ENCODE peak calls at places on chromosomes 12 and 14, in five cellular contexts. One of them, this sample, is unnamed.

GRCh38 chr12:42094277-42094676 is 50.4 kb downstream of the GXYLT1 start:
- DNase-seq in stomach: no peak
- DNase-seq in ascending aorta: no peak
- DNase-seq in astrocyte: peak; percentile 68
- DNase-seq in heart right ventricle: no peak
- DNase-seq in this sample: no peak

GRCh38 chr12:98373019-98373554 is 142.3 kb upstream of the TMPO start:
- DNase-seq in astrocyte: peak; percentile 25
- DNase-seq in ascending aorta: no peak
- DNase-seq in heart right ventricle: no peak
- DNase-seq in stomach: no peak
- DNase-seq in this sample: peak; percentile 56

GRCh38 chr12:117188961-117189724 is 1.1 kb downstream of the FBXO21 start:
- DNase-seq in astrocyte: peak; percentile 76
- DNase-seq in heart right ventricle: no peak
- DNase-seq in stomach: no peak
- DNase-seq in ascending aorta: no peak
- DNase-seq in this sample: no peak

GRCh38 chr14:73862480-73862879 is 10.8 kb downstream of the PTGR2 start:
- DNase-seq in stomach: no peak
- DNase-seq in heart right ventricle: no peak
- DNase-seq in astrocyte: no peak
- DNase-seq in ascending aorta: no peak
- DNase-seq in this sample: no peak

GRCh38 chr14:104291123-104292000 is 153.0 kb downstream of the KIF26A start:
- DNase-seq in astrocyte: no peak
- DNase-seq in ascending aorta: no peak
- DNase-seq in stomach: no peak
- DNase-seq in heart right ventricle: no peak
- DNase-seq in this sample: peak; percentile 19

GRCh38 chr14:95137804-95138167 is 19.5 kb downstream of the DICER1 start:
- DNase-seq in astrocyte: no peak
- DNase-seq in heart right ventricle: no peak
- DNase-seq in ascending aorta: no peak
- DNase-seq in stomach: peak; percentile 36
- DNase-seq in this sample: no peak

GRCh38 chr12:57522887-57523705 is 472 bp downstream of the MBD6 start:
- DNase-seq in ascending aorta: peak; percentile 82
- DNase-seq in heart right ventricle: peak; percentile 67
- DNase-seq in stomach: peak; percentile 48
- DNase-seq in astrocyte: peak; percentile 41
- DNase-seq in this sample: peak; percentile 77

GRCh38 chr14:76997257-76997970 is 31.1 kb downstream of the IRF2BPL start:
- DNase-seq in heart right ventricle: no peak
- DNase-seq in stomach: no peak
- DNase-seq in ascending aorta: no peak
- DNase-seq in astrocyte: peak; percentile 17
- DNase-seq in this sample: no peak

GRCh38 chr14:76985540-76986260 is 42.8 kb downstream of the IRF2BPL start:
- DNase-seq in heart right ventricle: no peak
- DNase-seq in astrocyte: peak; percentile 29
- DNase-seq in stomach: no peak
- DNase-seq in ascending aorta: no peak
- DNase-seq in this sample: no peak

GRCh38 chr12:114954626-114955025 is 270.7 kb upstream of the TBX3 start:
- DNase-seq in heart right ventricle: no peak
- DNase-seq in ascending aorta: no peak
- DNase-seq in astrocyte: no peak
- DNase-seq in stomach: no peak
- DNase-seq in this sample: no peak

GRCh38 chr12:71639341-71639760 is 24.3 kb downstream of the ZFC3H1 start:
- DNase-seq in ascending aorta: no peak
- DNase-seq in stomach: no peak
- DNase-seq in astrocyte: no peak
- DNase-seq in heart right ventricle: no peak
- DNase-seq in this sample: peak; percentile 53

GRCh38 chr12:117936722-117937484 is 31.9 kb downstream of the KSR2 start:
- DNase-seq in ascending aorta: no peak
- DNase-seq in astrocyte: no peak
- DNase-seq in stomach: no peak
- DNase-seq in heart right ventricle: no peak
- DNase-seq in this sample: no peak

GRCh38 chr14:100290607-100291304 is 15.5 kb downstream of the SLC25A29 start:
- DNase-seq in ascending aorta: peak; percentile 54
- DNase-seq in heart right ventricle: no peak
- DNase-seq in astrocyte: no peak
- DNase-seq in stomach: no peak
- DNase-seq in this sample: no peak

GRCh38 chr14:97276573-97276972 is 479.4 kb downstream of the VRK1 start:
- DNase-seq in ascending aorta: no peak
- DNase-seq in stomach: no peak
- DNase-seq in astrocyte: no peak
- DNase-seq in heart right ventricle: no peak
- DNase-seq in this sample: no peak

GRCh38 chr12:52441320-52441911 is 7.2 kb upstream of the KRT75 start:
- DNase-seq in heart right ventricle: no peak
- DNase-seq in ascending aorta: no peak
- DNase-seq in astrocyte: peak; percentile 86
- DNase-seq in stomach: no peak
- DNase-seq in this sample: peak; percentile 51

GRCh38 chr12:101880769-101881168 is 3.4 kb downstream of the DRAM1 start:
- DNase-seq in astrocyte: no peak
- DNase-seq in stomach: no peak
- DNase-seq in heart right ventricle: no peak
- DNase-seq in ascending aorta: no peak
- DNase-seq in this sample: no peak

GRCh38 chr12:101881228-101881627 is 3.8 kb downstream of the DRAM1 start:
- DNase-seq in ascending aorta: no peak
- DNase-seq in heart right ventricle: no peak
- DNase-seq in stomach: no peak
- DNase-seq in astrocyte: no peak
- DNase-seq in this sample: no peak

GRCh38 chr12:101885912-101886561 is 8.7 kb downstream of the DRAM1 start:
- DNase-seq in astrocyte: no peak
- DNase-seq in heart right ventricle: no peak
- DNase-seq in ascending aorta: no peak
- DNase-seq in stomach: no peak
- DNase-seq in this sample: no peak

GRCh38 chr12:101889216-101889752 is 11.9 kb downstream of the DRAM1 start:
- DNase-seq in heart right ventricle: no peak
- DNase-seq in stomach: no peak
- DNase-seq in ascending aorta: no peak
- DNase-seq in astrocyte: no peak
- DNase-seq in this sample: no peak

DNA sequence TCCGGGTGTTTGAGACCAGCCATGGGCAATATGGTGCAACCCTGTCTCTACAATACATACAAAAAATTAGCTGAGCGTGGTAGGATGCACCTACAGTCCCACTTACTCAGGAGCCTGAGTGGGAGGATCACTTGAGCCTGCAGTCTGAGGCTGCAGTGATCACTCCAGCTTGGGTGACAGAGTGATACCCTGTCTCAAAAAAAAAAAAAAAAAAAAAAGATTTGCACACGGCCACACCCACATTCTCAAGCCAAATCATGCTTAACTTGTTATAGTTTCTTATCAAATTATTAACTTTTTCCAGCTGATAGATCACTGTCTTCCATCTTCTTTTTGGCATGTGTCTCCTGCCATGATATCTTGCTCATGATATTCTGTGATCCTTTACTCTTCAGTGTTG is 6.8 kb downstream of the DRAM1 start:
- DNase-seq in stomach: no peak
- DNase-seq in heart right ventricle: no peak
- DNase-seq in ascending aorta: no peak
- DNase-seq in astrocyte: no peak
- DNase-seq in this sample: no peak
- H3K4me1 ChIP-seq in stomach: peaks cover 8% of the 10 kb centered on the region
- H3K4me1 ChIP-seq in heart right ventricle: no peaks in the 10 kb centered on the region
- H3K4me1 ChIP-seq in ascending aorta: no peaks in the 10 kb centered on the region
- H3K4me1 ChIP-seq in astrocyte: no peaks in the 10 kb centered on the region
- H3K4me1 ChIP-seq in this sample: no peaks in the 10 kb centered on the region

DNA sequence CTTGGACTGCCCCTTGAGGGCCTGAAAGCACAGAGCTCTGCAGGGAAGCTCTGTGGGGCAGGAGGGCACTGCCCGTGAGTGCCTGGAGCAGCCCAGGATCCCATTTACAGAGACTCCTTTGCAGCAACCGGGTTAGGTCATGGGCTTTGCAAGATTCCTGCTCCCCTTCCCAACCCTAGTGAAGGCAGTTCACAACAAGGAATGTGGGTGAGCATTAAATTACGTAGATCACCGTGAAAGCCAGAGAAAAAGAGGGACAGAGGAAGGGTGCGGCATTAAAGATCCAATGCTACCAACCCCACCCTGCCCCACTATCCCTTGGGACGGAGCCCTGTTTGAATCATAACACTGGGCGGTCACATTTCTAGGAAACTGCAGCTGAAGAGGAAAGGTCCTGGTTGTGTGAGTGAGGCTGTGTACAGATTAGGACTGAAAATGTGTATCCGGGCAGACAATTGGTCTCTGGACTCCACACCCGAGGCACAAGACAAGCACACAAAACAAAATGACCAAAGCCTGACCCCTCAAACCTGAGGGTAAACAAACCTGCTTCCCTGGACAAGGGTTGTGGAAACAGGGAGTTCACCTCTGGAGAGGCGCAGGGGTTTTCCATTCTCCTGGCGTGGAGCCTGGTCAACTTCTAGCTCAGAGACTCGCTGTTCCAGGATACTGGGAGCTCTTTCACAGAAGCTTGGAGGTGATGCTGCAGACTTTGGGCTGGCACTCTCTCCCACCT is 16.8 kb downstream of the NINJ2 start:
- DNase-seq in heart right ventricle: peak; percentile 65
- DNase-seq in ascending aorta: peak; percentile 80
- DNase-seq in astrocyte: no peak
- DNase-seq in stomach: peak; percentile 73
- DNase-seq in this sample: no peak
- H3K4me3 ChIP-seq in heart right ventricle: peak overlapping the region; percentile 9
- H3K4me3 ChIP-seq in ascending aorta: no peak overlapping the region
- H3K4me3 ChIP-seq in astrocyte: no peak overlapping the region
- H3K4me3 ChIP-seq in stomach: no peak overlapping the region
- H3K4me3 ChIP-seq in this sample: no peak overlapping the region

DNA sequence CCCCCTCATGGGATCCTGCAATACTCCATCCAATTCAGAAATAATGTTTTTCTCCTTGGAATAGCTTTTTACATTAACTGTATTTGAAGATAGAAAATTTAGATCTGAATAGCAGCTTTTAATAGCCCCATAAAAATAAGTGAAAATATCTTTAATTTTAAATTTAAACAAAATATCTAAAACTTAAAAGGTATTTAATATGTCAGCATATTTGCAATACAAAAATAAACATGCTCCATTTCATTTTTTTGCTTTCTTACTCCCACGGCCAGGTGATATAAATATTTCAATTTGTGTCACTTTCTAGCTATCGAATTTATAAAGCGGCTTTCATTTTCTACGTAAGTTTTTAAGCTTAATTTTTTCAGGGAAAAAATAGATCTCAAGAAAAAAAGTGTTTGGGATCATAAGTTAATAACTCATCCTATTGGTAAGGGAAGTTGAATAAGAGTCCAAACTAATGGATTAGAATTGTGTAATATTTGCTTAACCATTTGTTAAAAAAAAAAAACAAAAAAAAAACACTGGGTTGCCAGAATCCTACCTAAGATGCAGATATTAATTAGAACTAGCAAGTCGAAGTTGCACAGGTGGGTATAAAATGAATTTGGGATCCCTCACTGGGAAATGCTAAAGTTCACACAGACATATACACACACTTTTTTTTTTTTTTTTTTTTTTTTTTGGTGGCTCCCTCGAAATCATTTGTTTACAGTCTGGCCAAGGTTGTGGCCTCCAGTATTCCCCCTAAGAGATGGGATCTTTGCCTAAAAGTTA is 47.6 kb downstream of the PPP2R5C start:
- DNase-seq in heart right ventricle: no peak
- DNase-seq in astrocyte: no peak
- DNase-seq in stomach: no peak
- DNase-seq in ascending aorta: no peak
- DNase-seq in this sample: no peak
- H3K4me1 ChIP-seq in heart right ventricle: peaks cover 47% of the 10 kb centered on the region
- H3K4me1 ChIP-seq in astrocyte: peaks cover 13% of the 10 kb centered on the region
- H3K4me1 ChIP-seq in stomach: peaks cover 32% of the 10 kb centered on the region
- H3K4me1 ChIP-seq in ascending aorta: peaks cover 6% of the 10 kb centered on the region
- H3K4me1 ChIP-seq in this sample: peaks cover 10% of the 10 kb centered on the region

DNA sequence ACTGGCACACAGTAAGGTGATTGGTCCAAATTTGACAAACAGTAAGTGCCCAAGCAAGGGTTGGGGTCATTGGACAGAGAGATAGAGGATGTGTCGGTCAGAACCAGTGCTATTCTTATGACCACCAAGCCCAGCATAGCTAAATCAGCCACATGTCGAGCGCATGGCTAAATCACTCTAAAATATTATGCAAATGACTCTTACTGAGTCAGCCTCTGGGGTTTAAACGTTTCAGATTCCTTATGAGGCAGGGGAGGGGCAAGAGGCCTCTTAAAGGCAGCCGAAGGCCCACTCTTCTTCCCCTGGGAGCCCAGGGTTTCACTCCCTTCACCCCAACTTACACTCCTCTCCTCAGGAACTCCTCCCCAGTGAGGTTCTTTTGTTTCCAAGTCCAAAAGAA is 603 bp upstream of the ENDOU start:
- DNase-seq in stomach: no peak
- DNase-seq in astrocyte: peak; percentile 78
- DNase-seq in ascending aorta: no peak
- DNase-seq in heart right ventricle: no peak
- DNase-seq in this sample: peak; percentile 1
- H3K4me3 ChIP-seq in stomach: no peak overlapping the region
- H3K4me3 ChIP-seq in astrocyte: no peak overlapping the region
- H3K4me3 ChIP-seq in ascending aorta: no peak overlapping the region
- H3K4me3 ChIP-seq in heart right ventricle: no peak overlapping the region
- H3K4me3 ChIP-seq in this sample: no peak overlapping the region

GRCh38 chr14:75275598-75275997 is 3.0 kb upstream of the FOS start:
- DNase-seq in ascending aorta: peak; percentile 54
- DNase-seq in stomach: no peak
- DNase-seq in heart right ventricle: no peak
- DNase-seq in astrocyte: no peak
- DNase-seq in this sample: no peak
- H3K4me1 ChIP-seq in ascending aorta: peaks cover 6% of the 10 kb centered on the region
- H3K4me1 ChIP-seq in stomach: peaks cover 23% of the 10 kb centered on the region
- H3K4me1 ChIP-seq in heart right ventricle: peaks cover 30% of the 10 kb centered on the region
- H3K4me1 ChIP-seq in astrocyte: peaks cover 27% of the 10 kb centered on the region
- H3K4me1 ChIP-seq in this sample: peaks cover 5% of the 10 kb centered on the region

GRCh38 chr12:54560374-54560858 is 11.0 kb downstream of the PDE1B start:
- DNase-seq in ascending aorta: peak; percentile 98
- DNase-seq in astrocyte: peak; percentile 18
- DNase-seq in heart right ventricle: peak; percentile 91
- DNase-seq in stomach: peak; percentile 87
- DNase-seq in this sample: no peak
- H3K4me3 ChIP-seq in ascending aorta: peak overlapping the region; percentile 50
- H3K4me3 ChIP-seq in astrocyte: peak overlapping the region; percentile 54
- H3K4me3 ChIP-seq in heart right ventricle: peak overlapping the region; percentile 42
- H3K4me3 ChIP-seq in stomach: peak overlapping the region; percentile 41
- H3K4me3 ChIP-seq in this sample: no peak overlapping the region